ENCODE peak calls at places on chromosome 4, in six cellular contexts. S is A549; A is mammary epithelial cell; X is tibial artery; T is CD4-positive, alpha-beta T cell; G is left lung. U is an unnamed sample.

GRCh38 chr4:4541040-4541631 is 712 bp downstream of the STX18 start:
- DNase-seq in S (peak; percentile 27), A (peak; percentile 53), X (peak; percentile 23), T (no peak), G (peak; percentile 54), U (peak; percentile 53)

GRCh38 chr4:110533940-110534339 is 58.0 kb downstream of the ENPEP start:
- DNase-seq in S (peak; percentile 39), A (peak; percentile 89), X (no peak), T (no peak), G (peak; percentile 36), U (no peak)

GRCh38 chr4:112514449-112515277 is 1.3 kb downstream of the NEUROG2 start:
- DNase-seq in S (no peak), A (no peak), X (no peak), T (no peak), G (no peak), U (no peak)

GRCh38 chr4:116400480-116400879 is 684.9 kb downstream of the TRAM1L1 start:
- DNase-seq in S (no peak), A (no peak), X (no peak), T (no peak), G (no peak), U (no peak)

GRCh38 chr4:108045687-108046024 is 56.0 kb downstream of the HADH start:
- DNase-seq in S (no peak), A (peak; percentile 9), X (no peak), T (no peak), G (peak; percentile 65), U (no peak)

GRCh38 chr4:85968945-85969830 is 390.7 kb downstream of the MAPK10 start:
- DNase-seq in S (peak; percentile 18), A (peak; percentile 36), X (no peak), T (no peak), G (no peak), U (no peak)

GRCh38 chr4:6362896-6363295 is 93.2 kb downstream of the WFS1 start:
- DNase-seq in S (no peak), A (peak; percentile 18), X (no peak), T (no peak), G (no peak), U (no peak)

GRCh38 chr4:23305026-23305425 is 584.8 kb downstream of the PPARGC1A start:
- DNase-seq in S (no peak), A (no peak), X (no peak), T (no peak), G (no peak), U (no peak)

GRCh38 chr4:183558873-183559272 is 54.0 kb downstream of the ING2 start:
- DNase-seq in S (no peak), A (no peak), X (no peak), T (no peak), G (no peak), U (no peak)

GRCh38 chr4:145956288-145956890 is 17.8 kb upstream of the ZNF827 start:
- DNase-seq in S (no peak), A (peak; percentile 25), X (no peak), T (peak; percentile 4), G (no peak), U (peak; percentile 20)

GRCh38 chr4:158013858-158014257 is 159.0 kb downstream of the GASK1B start:
- DNase-seq in S (no peak), A (peak; percentile 54), X (no peak), T (no peak), G (no peak), U (no peak)

GRCh38 chr4:2084316-2084715 is 25.2 kb downstream of the NAT8L start:
- DNase-seq in S (no peak), A (no peak), X (no peak), T (no peak), G (peak; percentile 18), U (no peak)

GRCh38 chr4:152255437-152255836 is 280.5 kb downstream of the FBXW7 start:
- DNase-seq in S (no peak), A (no peak), X (peak; percentile 28), T (peak; percentile 36), G (no peak), U (peak; percentile 42)

GRCh38 chr4:70183168-70183939 is 12.2 kb upstream of the ODAM start:
- DNase-seq in S (peak; percentile 0), A (peak; percentile 10), X (no peak), T (no peak), G (no peak), U (peak; percentile 15)

GRCh38 chr4:158958489-158959270 is 144.2 kb upstream of the RAPGEF2 start:
- DNase-seq in S (no peak), A (peak; percentile 49), X (no peak), T (no peak), G (no peak), U (no peak)

GRCh38 chr4:100790838-100791615 is 273.2 kb upstream of the EMCN start:
- DNase-seq in S (no peak), A (no peak), X (no peak), T (no peak), G (no peak), U (no peak)

GRCh38 chr4:3771932-3772495 is 5.8 kb downstream of the ADRA2C start:
- DNase-seq in S (no peak), A (no peak), X (no peak), T (no peak), G (no peak), U (no peak)

GRCh38 chr4:102759835-102760644 is 728 bp downstream of the MANBA start:
- DNase-seq in S (peak; percentile 21), A (peak; percentile 67), X (peak; percentile 70), T (no peak), G (no peak), U (peak; percentile 97)

GRCh38 chr4:151771664-151772063 is 10.9 kb upstream of the GATB start:
- DNase-seq in S (no peak), A (no peak), X (no peak), T (no peak), G (no peak), U (no peak)

GRCh38 chr4:134465417-134465816 is 263.8 kb upstream of the PABPC4L start:
- DNase-seq in S (no peak), A (no peak), X (no peak), T (no peak), G (no peak), U (no peak)

GRCh38 chr4:121950680-121951569 is 935 bp downstream of the TRPC3 start:
- DNase-seq in S (peak; percentile 13), A (no peak), X (peak; percentile 25), T (no peak), G (peak; percentile 32), U (no peak)

GRCh38 chr4:90215286-90215685 is 88.1 kb downstream of the CCSER1 start:
- DNase-seq in S (no peak), A (peak; percentile 26), X (no peak), T (no peak), G (no peak), U (no peak)

GRCh38 chr4:184932343-184932742 is 85.9 kb upstream of the HELT start:
- DNase-seq in S (no peak), A (no peak), X (no peak), T (no peak), G (no peak), U (no peak)

GRCh38 chr4:1989533-1990347 is 19.0 kb downstream of the NELFA start:
- DNase-seq in S (no peak), A (no peak), X (no peak), T (no peak), G (no peak), U (no peak)

GRCh38 chr4:77591532-77591931 is 14.1 kb upstream of the CXCL13 start:
- DNase-seq in S (no peak), A (no peak), X (no peak), T (no peak), G (no peak), U (no peak)

GRCh38 chr4:11914406-11914805 is 485.7 kb upstream of the HS3ST1 start:
- DNase-seq in S (no peak), A (peak; percentile 5), X (no peak), T (no peak), G (no peak), U (no peak)

GRCh38 chr4:73133784-73134183 is 64.3 kb upstream of the COX18 start:
- DNase-seq in S (no peak), A (no peak), X (no peak), T (no peak), G (no peak), U (no peak)

GRCh38 chr4:17769406-17770174 is 11.8 kb downstream of the FAM184B start:
- DNase-seq in S (no peak), A (no peak), X (no peak), T (no peak), G (peak; percentile 51), U (no peak)

GRCh38 chr4:6445403-6446129 is 26.8 kb downstream of the PPP2R2C start:
- DNase-seq in S (no peak), A (no peak), X (no peak), T (no peak), G (no peak), U (no peak)

GRCh38 chr4:9943761-9944160 is 77.5 kb downstream of the SLC2A9 start:
- DNase-seq in S (no peak), A (no peak), X (no peak), T (no peak), G (no peak), U (no peak)

GRCh38 chr4:57063518-57063917 is 46.7 kb downstream of the IGFBP7 start:
- DNase-seq in S (no peak), A (no peak), X (no peak), T (no peak), G (no peak), U (no peak)

DNA sequence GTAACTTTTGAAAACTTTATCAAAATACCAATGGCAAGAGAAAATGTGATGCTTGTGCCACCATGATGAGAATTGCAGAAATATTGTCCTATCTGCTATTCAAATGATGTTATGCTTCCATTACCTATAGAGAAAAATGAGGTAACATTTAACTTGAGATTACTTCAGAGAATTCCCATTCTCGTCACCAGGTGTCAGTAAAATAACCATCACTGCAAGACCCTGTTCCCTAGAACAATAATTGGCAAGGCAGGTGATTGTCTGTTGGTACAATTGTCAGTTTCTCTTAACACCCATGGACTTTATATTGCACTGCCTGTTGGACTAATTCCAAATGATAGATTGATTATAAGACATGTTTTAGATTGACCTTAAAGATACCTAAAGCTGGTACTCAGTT is 179.9 kb downstream of the GABRG1 start:
- DNase-seq in S (no peak), A (peak; percentile 5), X (no peak), T (no peak), G (no peak), U (no peak)
- TF ChIP-seq CTCF in S (no peak), A (no peak), X (no peak), T (no peak), G (no peak), U (no peak)

GRCh38 chr4:40233227-40233626 is 36.4 kb downstream of the RHOH start:
- DNase-seq in S (no peak), A (no peak), X (no peak), T (no peak), G (no peak), U (no peak)
- H3K27ac ChIP-seq in S (no peak overlapping the region), A (no peak overlapping the region), X (no peak overlapping the region), T (peak overlapping the region; percentile 43), G (no peak overlapping the region), U (no peak overlapping the region)

DNA sequence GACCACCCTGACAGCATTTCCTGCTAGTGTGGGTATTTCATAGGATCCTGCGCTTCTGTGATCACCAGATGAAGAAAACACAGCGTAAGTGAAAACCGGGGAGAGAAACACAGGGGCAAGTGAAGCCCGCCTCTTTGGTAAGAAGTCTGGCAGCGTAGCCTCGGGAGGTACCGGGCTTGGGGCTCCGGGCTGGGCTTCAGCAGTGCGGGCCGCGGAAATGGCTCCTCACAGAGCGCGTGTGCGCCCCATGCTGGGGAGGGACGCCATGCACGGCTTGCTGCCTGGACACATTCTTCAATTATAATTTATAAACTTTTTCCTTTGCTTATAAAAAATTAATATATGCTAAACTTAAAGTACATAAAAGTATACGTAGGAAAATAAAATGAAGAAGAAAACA is 151.5 kb downstream of the AFAP1 start:
- DNase-seq in S (no peak), A (no peak), X (no peak), T (no peak), G (no peak), U (no peak)
- TF ChIP-seq CTCF in S (no peak), A (no peak), X (no peak), T (no peak), G (no peak), U (no peak)

GRCh38 chr4:87044511-87045369 is 109.9 kb downstream of the AFF1 start:
- DNase-seq in S (no peak), A (no peak), X (no peak), T (no peak), G (no peak), U (no peak)
- H3K27ac ChIP-seq in S (no peak overlapping the region), A (no peak overlapping the region), X (peak overlapping the region; percentile 89), T (no peak overlapping the region), G (peak overlapping the region; percentile 81), U (peak overlapping the region; percentile 63)

U was measured in HL-60.